ENCODE peak calls at places on chromosomes 4 and X, in four cellular contexts. U is HAP-1; Q is fibroblast of lung; F is CD4-positive, CD25-positive, alpha-beta regulatory T cell. C is an unnamed sample. For H3K9me3, the result is how much of the 10 kb centered on the place peaks cover.

GRCh38 chr4:186137193-186137792 is 32.8 kb downstream of the FAM149A start:
- DNase-seq in U (peak), F (peak), Q (peak), C (no peak)

GRCh38 chrX:129690435-129690834 is 35.7 kb upstream of the APLN start:
- DNase-seq in Q (peak), U (no peak), F (no peak), C (no peak)

GRCh38 chr4:3299538-3300197 is 6.8 kb downstream of the RGS12 start:
- DNase-seq in U (no peak), Q (no peak), F (no peak), C (no peak)

GRCh38 chr4:61604054-61604453 is 403.9 kb downstream of the ADGRL3 start:
- DNase-seq in Q (no peak), F (no peak), U (no peak), C (no peak)

GRCh38 chr4:140069068-140069467 is 84.9 kb downstream of the MAML3 start:
- DNase-seq in U (no peak), Q (peak), F (no peak), C (no peak)

GRCh38 chrX:10296581-10296980 is 139.8 kb downstream of the CLCN4 start:
- DNase-seq in U (no peak), F (no peak), Q (peak), C (no peak)

GRCh38 chrX:140664939-140665338 is 44.6 kb upstream of the LINC00632 start:
- DNase-seq in F (no peak), U (peak), Q (peak), C (no peak)

GRCh38 chr4:89077806-89078205 is 20.8 kb upstream of the FAM13A start:
- DNase-seq in F (no peak), U (no peak), Q (no peak), C (no peak)

GRCh38 chr4:155371432-155372043 is 5.2 kb downstream of the MAP9 start:
- DNase-seq in F (peak), Q (peak), U (peak), C (no peak)

GRCh38 chrX:100512471-100512870 is 72.3 kb upstream of the TNMD start:
- DNase-seq in Q (peak), F (peak), U (peak), C (no peak)

GRCh38 chr4:139552908-139553307 is 3.1 kb downstream of the SETD7 start:
- DNase-seq in U (no peak), Q (no peak), F (no peak), C (no peak)

GRCh38 chr4:146930673-146931072 is 15.0 kb downstream of the TTC29 start:
- DNase-seq in U (no peak), Q (no peak), F (no peak), C (no peak)

GRCh38 chr4:83361416-83362196 is 27.0 kb upstream of the HPSE start:
- DNase-seq in U (peak), F (no peak), Q (no peak), C (no peak)

GRCh38 chr4:118180776-118181175 is 146.5 kb downstream of the NDST3 start:
- DNase-seq in U (no peak), Q (peak), F (no peak), C (no peak)

GRCh38 chrX:67050760-67051159 is 411.9 kb upstream of the EDA2R start:
- DNase-seq in Q (no peak), U (no peak), F (no peak), C (no peak)

GRCh38 chr4:127549521-127549920 is 83.2 kb upstream of the INTU start:
- DNase-seq in U (peak), F (no peak), Q (no peak), C (no peak)

GRCh38 chrX:69031971-69032391 is 133.3 kb downstream of the PJA1 start:
- DNase-seq in F (no peak), Q (no peak), U (no peak), C (no peak)

GRCh38 chr4:129063640-129064039 is 29.7 kb downstream of the SCLT1 start:
- DNase-seq in U (no peak), Q (no peak), F (no peak), C (no peak)
- H3K9me3 ChIP-seq in U (under half), Q (under half), F (half or more), C (under half)

DNA sequence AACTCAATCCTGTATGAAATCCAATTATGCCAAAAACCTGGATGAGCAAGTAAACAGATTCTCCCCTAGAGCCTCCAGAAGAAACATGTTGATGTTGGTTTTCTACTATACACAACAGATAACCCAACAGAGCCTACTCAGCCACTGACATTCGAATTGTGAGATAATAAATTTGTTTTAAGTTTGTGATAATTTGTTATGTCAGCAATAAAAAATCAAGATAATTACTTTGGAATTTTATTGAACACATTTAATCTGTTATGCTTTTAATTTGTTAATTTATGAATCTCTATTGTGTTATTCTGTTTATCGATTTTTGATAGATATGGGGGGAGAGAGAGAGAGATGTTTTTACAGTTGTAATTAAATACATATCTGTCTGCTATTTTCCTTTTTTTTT is 1016.1 kb upstream of the PCDH7 start:
- DNase-seq in U (no peak), F (no peak), Q (no peak), C (no peak)
- H3K9me3 ChIP-seq in U (under half), F (under half), Q (under half), C (under half)

DNA sequence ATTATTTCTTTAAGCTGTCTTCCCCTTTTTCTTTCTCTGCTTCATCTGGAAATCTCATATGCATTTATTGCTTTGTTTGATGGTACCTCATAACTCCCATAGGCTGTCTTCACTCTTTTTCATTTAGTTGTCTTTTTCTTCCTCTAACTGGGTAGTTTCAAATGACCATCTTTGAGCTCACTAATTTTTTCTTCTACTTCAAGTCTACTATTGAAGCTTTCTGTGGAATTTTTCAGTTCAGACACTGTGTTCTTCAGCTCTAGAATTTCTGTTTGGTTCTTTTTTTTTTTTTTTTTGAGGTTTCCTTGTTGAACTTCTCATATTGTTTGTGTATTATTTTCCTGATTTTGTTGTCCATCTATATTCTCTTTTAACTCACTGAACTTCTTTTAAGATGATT is 23.0 kb downstream of the CASK start:
- DNase-seq in U (no peak), F (no peak), Q (no peak), C (no peak)
- H3K9me3 ChIP-seq in U (under half), F (under half), Q (under half), C (under half)

GRCh38 chr4:10345381-10345784 is 111.8 kb downstream of the ZNF518B start:
- DNase-seq in U (no peak), Q (no peak), F (no peak), C (no peak)

GRCh38 chr4:10347815-10348214 is 109.4 kb downstream of the ZNF518B start:
- DNase-seq in F (no peak), U (no peak), Q (no peak), C (no peak)

GRCh38 chr4:10346023-10346422 is 111.2 kb downstream of the ZNF518B start:
- DNase-seq in U (no peak), Q (no peak), F (no peak), C (no peak)

GRCh38 chr4:10348241-10348640 is 109.0 kb downstream of the ZNF518B start:
- DNase-seq in U (no peak), Q (no peak), F (no peak), C (no peak)

DNA sequence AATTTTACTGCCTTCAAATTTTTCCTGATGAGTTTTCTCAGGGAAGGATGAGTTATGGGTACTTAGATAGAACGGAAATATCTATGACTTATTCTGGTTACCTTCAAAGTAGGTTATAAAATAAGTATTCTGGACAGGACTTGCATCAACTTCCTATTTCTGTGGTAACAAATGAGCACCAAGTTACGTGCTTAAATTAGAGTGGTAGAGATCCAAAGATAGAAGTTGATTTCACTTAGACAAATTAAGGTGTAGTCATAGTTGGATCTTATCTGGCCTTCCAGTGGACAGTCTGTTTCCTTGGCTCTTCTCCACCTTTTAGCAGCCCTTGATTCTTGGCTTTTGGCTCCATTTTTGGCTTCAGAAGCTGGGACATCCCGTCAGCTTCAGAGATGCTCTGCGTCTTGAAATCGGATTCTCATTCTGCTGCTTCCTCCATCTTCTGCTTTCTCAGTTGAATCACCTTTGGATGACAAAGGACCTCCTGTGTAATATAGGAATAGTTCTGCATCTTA is 109.9 kb downstream of the ZNF518B start:
- DNase-seq in F (no peak), U (no peak), Q (no peak), C (no peak)
- H3K9me3 ChIP-seq in F (under half), U (under half), Q (under half), C (under half)

GRCh38 chrX:40047485-40047884 is 50.3 kb downstream of the BCOR start:
- DNase-seq in F (no peak), U (no peak), Q (no peak), C (no peak)

GRCh38 chrX:40050532-40050931 is 47.2 kb downstream of the BCOR start:
- DNase-seq in U (no peak), Q (no peak), F (no peak), C (no peak)

GRCh38 chrX:40054793-40055192 is 43.0 kb downstream of the BCOR start:
- DNase-seq in F (peak), Q (no peak), U (no peak), C (no peak)

GRCh38 chrX:40049084-40049641 is 48.6 kb downstream of the BCOR start:
- DNase-seq in F (no peak), U (no peak), Q (no peak), C (no peak)
- H3K9me3 ChIP-seq in F (under half), U (under half), Q (under half), C (under half)